ENCODE peak calls at places on chromosomes 1 and 21, in six cellular contexts. One of them, this sample, is unnamed.

GRCh38 chr21:31795992-31796391 is 64.1 kb upstream of the SCAF4 start:
- DNase-seq in naive thymus-derived CD8-positive, alpha-beta T cell: no peak
- DNase-seq in ELR: no peak
- DNase-seq in astrocyte of the spinal cord: no peak
- DNase-seq in stimulated activated effector memory CD8-positive, alpha-beta T cell treated with anti-CD3 and anti-CD28 coated beads, Interleukin-12 subunit alpha, Interleukin-12 subunit beta, amount 100 ng/mL, for 72 hours: no peak
- DNase-seq in CD4-positive, alpha-beta memory T cell: no peak
- DNase-seq in this sample: no peak

GRCh38 chr1:246460411-246460810 is 46.7 kb downstream of the SMYD3 start:
- DNase-seq in CD4-positive, alpha-beta memory T cell: no peak
- DNase-seq in stimulated activated effector memory CD8-positive, alpha-beta T cell treated with anti-CD3 and anti-CD28 coated beads, Interleukin-12 subunit alpha, Interleukin-12 subunit beta, amount 100 ng/mL, for 72 hours: no peak
- DNase-seq in naive thymus-derived CD8-positive, alpha-beta T cell: no peak
- DNase-seq in ELR: no peak
- DNase-seq in astrocyte of the spinal cord: no peak
- DNase-seq in this sample: peak; percentile 46

GRCh38 chr1:163528710-163529348 is 207.1 kb downstream of the NUF2 start:
- DNase-seq in astrocyte of the spinal cord: peak; percentile 40
- DNase-seq in naive thymus-derived CD8-positive, alpha-beta T cell: no peak
- DNase-seq in ELR: peak; percentile 43
- DNase-seq in CD4-positive, alpha-beta memory T cell: no peak
- DNase-seq in stimulated activated effector memory CD8-positive, alpha-beta T cell treated with anti-CD3 and anti-CD28 coated beads, Interleukin-12 subunit alpha, Interleukin-12 subunit beta, amount 100 ng/mL, for 72 hours: no peak
- DNase-seq in this sample: peak; percentile 52

GRCh38 chr1:201939271-201939973 is 6.9 kb downstream of the LMOD1 start:
- DNase-seq in CD4-positive, alpha-beta memory T cell: no peak
- DNase-seq in naive thymus-derived CD8-positive, alpha-beta T cell: no peak
- DNase-seq in stimulated activated effector memory CD8-positive, alpha-beta T cell treated with anti-CD3 and anti-CD28 coated beads, Interleukin-12 subunit alpha, Interleukin-12 subunit beta, amount 100 ng/mL, for 72 hours: no peak
- DNase-seq in astrocyte of the spinal cord: no peak
- DNase-seq in ELR: no peak
- DNase-seq in this sample: no peak

GRCh38 chr1:160795951-160796383 is at the start of gene LY9:
- DNase-seq in astrocyte of the spinal cord: no peak
- DNase-seq in CD4-positive, alpha-beta memory T cell: peak; percentile 96
- DNase-seq in naive thymus-derived CD8-positive, alpha-beta T cell: peak; percentile 84
- DNase-seq in ELR: no peak
- DNase-seq in stimulated activated effector memory CD8-positive, alpha-beta T cell treated with anti-CD3 and anti-CD28 coated beads, Interleukin-12 subunit alpha, Interleukin-12 subunit beta, amount 100 ng/mL, for 72 hours: peak; percentile 81
- DNase-seq in this sample: no peak

GRCh38 chr1:41281367-41281766 is 39.3 kb upstream of the SCMH1 start:
- DNase-seq in ELR: no peak
- DNase-seq in naive thymus-derived CD8-positive, alpha-beta T cell: no peak
- DNase-seq in stimulated activated effector memory CD8-positive, alpha-beta T cell treated with anti-CD3 and anti-CD28 coated beads, Interleukin-12 subunit alpha, Interleukin-12 subunit beta, amount 100 ng/mL, for 72 hours: no peak
- DNase-seq in CD4-positive, alpha-beta memory T cell: no peak
- DNase-seq in astrocyte of the spinal cord: no peak
- DNase-seq in this sample: no peak

GRCh38 chr21:34004013-34004938 is 69.1 kb upstream of the MRPS6 start:
- DNase-seq in CD4-positive, alpha-beta memory T cell: no peak
- DNase-seq in astrocyte of the spinal cord: peak; percentile 16
- DNase-seq in stimulated activated effector memory CD8-positive, alpha-beta T cell treated with anti-CD3 and anti-CD28 coated beads, Interleukin-12 subunit alpha, Interleukin-12 subunit beta, amount 100 ng/mL, for 72 hours: no peak
- DNase-seq in naive thymus-derived CD8-positive, alpha-beta T cell: no peak
- DNase-seq in ELR: no peak
- DNase-seq in this sample: no peak

GRCh38 chr1:155086182-155086741 is 7.6 kb downstream of the EFNA3 start:
- DNase-seq in naive thymus-derived CD8-positive, alpha-beta T cell: peak; percentile 89
- DNase-seq in CD4-positive, alpha-beta memory T cell: peak; percentile 84
- DNase-seq in ELR: peak; percentile 62
- DNase-seq in astrocyte of the spinal cord: no peak
- DNase-seq in stimulated activated effector memory CD8-positive, alpha-beta T cell treated with anti-CD3 and anti-CD28 coated beads, Interleukin-12 subunit alpha, Interleukin-12 subunit beta, amount 100 ng/mL, for 72 hours: peak; percentile 95
- DNase-seq in this sample: peak; percentile 53

GRCh38 chr1:47212636-47213229 is 19.3 kb downstream of the TAL1 start:
- DNase-seq in ELR: no peak
- DNase-seq in stimulated activated effector memory CD8-positive, alpha-beta T cell treated with anti-CD3 and anti-CD28 coated beads, Interleukin-12 subunit alpha, Interleukin-12 subunit beta, amount 100 ng/mL, for 72 hours: no peak
- DNase-seq in CD4-positive, alpha-beta memory T cell: no peak
- DNase-seq in astrocyte of the spinal cord: no peak
- DNase-seq in naive thymus-derived CD8-positive, alpha-beta T cell: no peak
- DNase-seq in this sample: no peak

GRCh38 chr21:45427331-45428271 is 22.6 kb downstream of the COL18A1 start:
- DNase-seq in ELR: peak; percentile 98
- DNase-seq in naive thymus-derived CD8-positive, alpha-beta T cell: no peak
- DNase-seq in CD4-positive, alpha-beta memory T cell: peak; percentile 28
- DNase-seq in stimulated activated effector memory CD8-positive, alpha-beta T cell treated with anti-CD3 and anti-CD28 coated beads, Interleukin-12 subunit alpha, Interleukin-12 subunit beta, amount 100 ng/mL, for 72 hours: no peak
- DNase-seq in astrocyte of the spinal cord: peak; percentile 96
- DNase-seq in this sample: peak; percentile 93

GRCh38 chr1:203187306-203188264 is 1.1 kb upstream of the CHI3L1 start:
- DNase-seq in ELR: no peak
- DNase-seq in astrocyte of the spinal cord: no peak
- DNase-seq in stimulated activated effector memory CD8-positive, alpha-beta T cell treated with anti-CD3 and anti-CD28 coated beads, Interleukin-12 subunit alpha, Interleukin-12 subunit beta, amount 100 ng/mL, for 72 hours: no peak
- DNase-seq in naive thymus-derived CD8-positive, alpha-beta T cell: no peak
- DNase-seq in CD4-positive, alpha-beta memory T cell: no peak
- DNase-seq in this sample: no peak

GRCh38 chr1:41379741-41380130 is 18.5 kb downstream of the FOXO6 start:
- DNase-seq in ELR: no peak
- DNase-seq in CD4-positive, alpha-beta memory T cell: no peak
- DNase-seq in naive thymus-derived CD8-positive, alpha-beta T cell: no peak
- DNase-seq in astrocyte of the spinal cord: no peak
- DNase-seq in stimulated activated effector memory CD8-positive, alpha-beta T cell treated with anti-CD3 and anti-CD28 coated beads, Interleukin-12 subunit alpha, Interleukin-12 subunit beta, amount 100 ng/mL, for 72 hours: no peak
- DNase-seq in this sample: no peak

GRCh38 chr1:167635941-167636340 is 5.9 kb downstream of the RCSD1 start:
- DNase-seq in naive thymus-derived CD8-positive, alpha-beta T cell: no peak
- DNase-seq in ELR: no peak
- DNase-seq in stimulated activated effector memory CD8-positive, alpha-beta T cell treated with anti-CD3 and anti-CD28 coated beads, Interleukin-12 subunit alpha, Interleukin-12 subunit beta, amount 100 ng/mL, for 72 hours: no peak
- DNase-seq in CD4-positive, alpha-beta memory T cell: no peak
- DNase-seq in astrocyte of the spinal cord: no peak
- DNase-seq in this sample: no peak

GRCh38 chr1:53259932-53260331 is 21.6 kb upstream of the MAGOH start:
- DNase-seq in astrocyte of the spinal cord: no peak
- DNase-seq in naive thymus-derived CD8-positive, alpha-beta T cell: no peak
- DNase-seq in ELR: no peak
- DNase-seq in CD4-positive, alpha-beta memory T cell: no peak
- DNase-seq in stimulated activated effector memory CD8-positive, alpha-beta T cell treated with anti-CD3 and anti-CD28 coated beads, Interleukin-12 subunit alpha, Interleukin-12 subunit beta, amount 100 ng/mL, for 72 hours: no peak
- DNase-seq in this sample: no peak

GRCh38 chr1:14071581-14071980 is 371.6 kb downstream of the PRDM2 start:
- DNase-seq in naive thymus-derived CD8-positive, alpha-beta T cell: no peak
- DNase-seq in astrocyte of the spinal cord: no peak
- DNase-seq in ELR: no peak
- DNase-seq in stimulated activated effector memory CD8-positive, alpha-beta T cell treated with anti-CD3 and anti-CD28 coated beads, Interleukin-12 subunit alpha, Interleukin-12 subunit beta, amount 100 ng/mL, for 72 hours: no peak
- DNase-seq in CD4-positive, alpha-beta memory T cell: no peak
- DNase-seq in this sample: no peak

GRCh38 chr1:6270432-6270831 is 9.5 kb upstream of the GPR153 start:
- DNase-seq in naive thymus-derived CD8-positive, alpha-beta T cell: no peak
- DNase-seq in CD4-positive, alpha-beta memory T cell: no peak
- DNase-seq in stimulated activated effector memory CD8-positive, alpha-beta T cell treated with anti-CD3 and anti-CD28 coated beads, Interleukin-12 subunit alpha, Interleukin-12 subunit beta, amount 100 ng/mL, for 72 hours: no peak
- DNase-seq in astrocyte of the spinal cord: no peak
- DNase-seq in ELR: no peak
- DNase-seq in this sample: no peak

GRCh38 chr21:33023574-33024277 is 2.0 kb upstream of the OLIG2 start:
- DNase-seq in ELR: no peak
- DNase-seq in stimulated activated effector memory CD8-positive, alpha-beta T cell treated with anti-CD3 and anti-CD28 coated beads, Interleukin-12 subunit alpha, Interleukin-12 subunit beta, amount 100 ng/mL, for 72 hours: no peak
- DNase-seq in naive thymus-derived CD8-positive, alpha-beta T cell: no peak
- DNase-seq in astrocyte of the spinal cord: no peak
- DNase-seq in CD4-positive, alpha-beta memory T cell: no peak
- DNase-seq in this sample: no peak

GRCh38 chr1:51728611-51729155 is 111.8 kb downstream of the OSBPL9 start:
- DNase-seq in ELR: no peak
- DNase-seq in naive thymus-derived CD8-positive, alpha-beta T cell: no peak
- DNase-seq in stimulated activated effector memory CD8-positive, alpha-beta T cell treated with anti-CD3 and anti-CD28 coated beads, Interleukin-12 subunit alpha, Interleukin-12 subunit beta, amount 100 ng/mL, for 72 hours: no peak
- DNase-seq in CD4-positive, alpha-beta memory T cell: no peak
- DNase-seq in astrocyte of the spinal cord: no peak
- DNase-seq in this sample: no peak

GRCh38 chr1:33429332-33429731 is 1.6 kb downstream of the PHC2 start:
- DNase-seq in CD4-positive, alpha-beta memory T cell: no peak
- DNase-seq in ELR: no peak
- DNase-seq in naive thymus-derived CD8-positive, alpha-beta T cell: no peak
- DNase-seq in stimulated activated effector memory CD8-positive, alpha-beta T cell treated with anti-CD3 and anti-CD28 coated beads, Interleukin-12 subunit alpha, Interleukin-12 subunit beta, amount 100 ng/mL, for 72 hours: no peak
- DNase-seq in astrocyte of the spinal cord: no peak
- DNase-seq in this sample: no peak

GRCh38 chr1:117146570-117147340 is 25.2 kb upstream of the TRIM45 start:
- DNase-seq in ELR: peak; percentile 97
- DNase-seq in CD4-positive, alpha-beta memory T cell: no peak
- DNase-seq in naive thymus-derived CD8-positive, alpha-beta T cell: no peak
- DNase-seq in stimulated activated effector memory CD8-positive, alpha-beta T cell treated with anti-CD3 and anti-CD28 coated beads, Interleukin-12 subunit alpha, Interleukin-12 subunit beta, amount 100 ng/mL, for 72 hours: no peak
- DNase-seq in astrocyte of the spinal cord: peak; percentile 91
- DNase-seq in this sample: peak; percentile 76

GRCh38 chr1:181221078-181221477 is 132.6 kb downstream of the IER5 start:
- DNase-seq in astrocyte of the spinal cord: no peak
- DNase-seq in naive thymus-derived CD8-positive, alpha-beta T cell: no peak
- DNase-seq in ELR: no peak
- DNase-seq in CD4-positive, alpha-beta memory T cell: no peak
- DNase-seq in stimulated activated effector memory CD8-positive, alpha-beta T cell treated with anti-CD3 and anti-CD28 coated beads, Interleukin-12 subunit alpha, Interleukin-12 subunit beta, amount 100 ng/mL, for 72 hours: no peak
- DNase-seq in this sample: no peak

GRCh38 chr21:42862774-42863503 is 16.4 kb downstream of the WDR4 start:
- DNase-seq in CD4-positive, alpha-beta memory T cell: no peak
- DNase-seq in stimulated activated effector memory CD8-positive, alpha-beta T cell treated with anti-CD3 and anti-CD28 coated beads, Interleukin-12 subunit alpha, Interleukin-12 subunit beta, amount 100 ng/mL, for 72 hours: no peak
- DNase-seq in ELR: no peak
- DNase-seq in astrocyte of the spinal cord: no peak
- DNase-seq in naive thymus-derived CD8-positive, alpha-beta T cell: no peak
- DNase-seq in this sample: no peak

GRCh38 chr1:199089393-199090122 is 450.7 kb downstream of the PTPRC start:
- DNase-seq in stimulated activated effector memory CD8-positive, alpha-beta T cell treated with anti-CD3 and anti-CD28 coated beads, Interleukin-12 subunit alpha, Interleukin-12 subunit beta, amount 100 ng/mL, for 72 hours: no peak
- DNase-seq in ELR: no peak
- DNase-seq in naive thymus-derived CD8-positive, alpha-beta T cell: peak; percentile 53
- DNase-seq in CD4-positive, alpha-beta memory T cell: peak; percentile 64
- DNase-seq in astrocyte of the spinal cord: no peak
- DNase-seq in this sample: no peak

GRCh38 chr1:227907439-227908015 is 40.2 kb downstream of the WNT9A start:
- DNase-seq in astrocyte of the spinal cord: no peak
- DNase-seq in stimulated activated effector memory CD8-positive, alpha-beta T cell treated with anti-CD3 and anti-CD28 coated beads, Interleukin-12 subunit alpha, Interleukin-12 subunit beta, amount 100 ng/mL, for 72 hours: no peak
- DNase-seq in CD4-positive, alpha-beta memory T cell: no peak
- DNase-seq in ELR: no peak
- DNase-seq in naive thymus-derived CD8-positive, alpha-beta T cell: no peak
- DNase-seq in this sample: no peak

GRCh38 chr1:64675718-64676345 is 69.0 kb upstream of the RAVER2 start:
- DNase-seq in stimulated activated effector memory CD8-positive, alpha-beta T cell treated with anti-CD3 and anti-CD28 coated beads, Interleukin-12 subunit alpha, Interleukin-12 subunit beta, amount 100 ng/mL, for 72 hours: no peak
- DNase-seq in CD4-positive, alpha-beta memory T cell: no peak
- DNase-seq in astrocyte of the spinal cord: peak; percentile 26
- DNase-seq in ELR: peak; percentile 46
- DNase-seq in naive thymus-derived CD8-positive, alpha-beta T cell: peak; percentile 12
- DNase-seq in this sample: peak; percentile 54

GRCh38 chr1:227891955-227892871 is 55.5 kb downstream of the WNT9A start:
- DNase-seq in naive thymus-derived CD8-positive, alpha-beta T cell: no peak
- DNase-seq in CD4-positive, alpha-beta memory T cell: no peak
- DNase-seq in stimulated activated effector memory CD8-positive, alpha-beta T cell treated with anti-CD3 and anti-CD28 coated beads, Interleukin-12 subunit alpha, Interleukin-12 subunit beta, amount 100 ng/mL, for 72 hours: no peak
- DNase-seq in astrocyte of the spinal cord: no peak
- DNase-seq in ELR: no peak
- DNase-seq in this sample: peak; percentile 29

GRCh38 chr1:34926156-34926555 is 3.3 kb downstream of the DLGAP3 start:
- DNase-seq in stimulated activated effector memory CD8-positive, alpha-beta T cell treated with anti-CD3 and anti-CD28 coated beads, Interleukin-12 subunit alpha, Interleukin-12 subunit beta, amount 100 ng/mL, for 72 hours: no peak
- DNase-seq in CD4-positive, alpha-beta memory T cell: no peak
- DNase-seq in ELR: no peak
- DNase-seq in naive thymus-derived CD8-positive, alpha-beta T cell: no peak
- DNase-seq in astrocyte of the spinal cord: no peak
- DNase-seq in this sample: no peak

GRCh38 chr1:1891349-1892078 is 627 bp upstream of the GNB1 start:
- DNase-seq in astrocyte of the spinal cord: peak; percentile 41
- DNase-seq in ELR: peak; percentile 75
- DNase-seq in stimulated activated effector memory CD8-positive, alpha-beta T cell treated with anti-CD3 and anti-CD28 coated beads, Interleukin-12 subunit alpha, Interleukin-12 subunit beta, amount 100 ng/mL, for 72 hours: no peak
- DNase-seq in CD4-positive, alpha-beta memory T cell: peak; percentile 71
- DNase-seq in naive thymus-derived CD8-positive, alpha-beta T cell: no peak
- DNase-seq in this sample: peak; percentile 51

GRCh38 chr1:47507921-47508894 is 70.4 kb downstream of the FOXD2 start:
- DNase-seq in ELR: peak; percentile 10
- DNase-seq in astrocyte of the spinal cord: no peak
- DNase-seq in stimulated activated effector memory CD8-positive, alpha-beta T cell treated with anti-CD3 and anti-CD28 coated beads, Interleukin-12 subunit alpha, Interleukin-12 subunit beta, amount 100 ng/mL, for 72 hours: no peak
- DNase-seq in naive thymus-derived CD8-positive, alpha-beta T cell: no peak
- DNase-seq in CD4-positive, alpha-beta memory T cell: no peak
- DNase-seq in this sample: no peak

GRCh38 chr1:35222322-35223108 is 29.6 kb upstream of the SFPQ start:
- DNase-seq in ELR: peak; percentile 15
- DNase-seq in astrocyte of the spinal cord: no peak
- DNase-seq in stimulated activated effector memory CD8-positive, alpha-beta T cell treated with anti-CD3 and anti-CD28 coated beads, Interleukin-12 subunit alpha, Interleukin-12 subunit beta, amount 100 ng/mL, for 72 hours: no peak
- DNase-seq in naive thymus-derived CD8-positive, alpha-beta T cell: no peak
- DNase-seq in CD4-positive, alpha-beta memory T cell: no peak
- DNase-seq in this sample: peak; percentile 93

GRCh38 chr1:167708940-167709389 is 12.8 kb upstream of the MPZL1 start:
- DNase-seq in naive thymus-derived CD8-positive, alpha-beta T cell: no peak
- DNase-seq in stimulated activated effector memory CD8-positive, alpha-beta T cell treated with anti-CD3 and anti-CD28 coated beads, Interleukin-12 subunit alpha, Interleukin-12 subunit beta, amount 100 ng/mL, for 72 hours: no peak
- DNase-seq in ELR: peak; percentile 23
- DNase-seq in astrocyte of the spinal cord: no peak
- DNase-seq in CD4-positive, alpha-beta memory T cell: no peak
- DNase-seq in this sample: peak; percentile 14

GRCh38 chr1:186858923-186859322 is 30.2 kb downstream of the PLA2G4A start:
- DNase-seq in ELR: no peak
- DNase-seq in naive thymus-derived CD8-positive, alpha-beta T cell: no peak
- DNase-seq in CD4-positive, alpha-beta memory T cell: no peak
- DNase-seq in stimulated activated effector memory CD8-positive, alpha-beta T cell treated with anti-CD3 and anti-CD28 coated beads, Interleukin-12 subunit alpha, Interleukin-12 subunit beta, amount 100 ng/mL, for 72 hours: no peak
- DNase-seq in astrocyte of the spinal cord: no peak
- DNase-seq in this sample: no peak

GRCh38 chr1:178768423-178768822 is 43.4 kb downstream of the RALGPS2 start:
- DNase-seq in naive thymus-derived CD8-positive, alpha-beta T cell: peak; percentile 29
- DNase-seq in astrocyte of the spinal cord: peak; percentile 22
- DNase-seq in CD4-positive, alpha-beta memory T cell: no peak
- DNase-seq in ELR: peak; percentile 58
- DNase-seq in stimulated activated effector memory CD8-positive, alpha-beta T cell treated with anti-CD3 and anti-CD28 coated beads, Interleukin-12 subunit alpha, Interleukin-12 subunit beta, amount 100 ng/mL, for 72 hours: peak; percentile 56
- DNase-seq in this sample: peak; percentile 50